ENCODE peak calls at places on chromosomes 1 and 21, in eight cellular contexts. J is PC-3, I is prostate gland, H is cardiac fibroblast, G is astrocyte of the spinal cord, E is osteoblast, D is astrocyte, L is neural crest cell. N is an unnamed sample.
A peak's percentile ranks its signal among the peaks of the same experiment; 100 is the strongest.

GRCh38 chr1:2304921-2305681 is 77.0 kb downstream of the SKI start:
- DNase-seq in G (no peak), I (no peak), J (no peak), H (no peak), D (peak; percentile 29), E (no peak), L (no peak), N (no peak)

GRCh38 chr1:71638081-71638766 is 557.4 kb upstream of the ZRANB2 start:
- DNase-seq in J (peak; percentile 61), D (peak; percentile 80), H (peak; percentile 21), E (no peak), G (peak; percentile 68), I (no peak), L (no peak), N (no peak)

GRCh38 chr1:162939035-162939434 is 78.1 kb upstream of the CCDC190 start:
- DNase-seq in D (no peak), J (peak; percentile 65), L (no peak), I (no peak), E (no peak), G (no peak), H (no peak), N (peak; percentile 53)

GRCh38 chr1:24415910-24416665 is 486 bp downstream of the NIPAL3 start:
- DNase-seq in I (peak; percentile 34), G (peak; percentile 26), H (peak; percentile 24), D (peak; percentile 18), J (peak; percentile 34), E (no peak), L (no peak), N (peak; percentile 47)

GRCh38 chr1:59028052-59028451 is 244.2 kb upstream of the JUN start:
- DNase-seq in I (no peak), L (no peak), J (no peak), G (no peak), D (no peak), H (no peak), E (no peak), N (no peak)

GRCh38 chr1:175514309-175515001 is 228.9 kb downstream of the TNR start:
- DNase-seq in J (no peak), H (peak; percentile 86), I (no peak), G (peak; percentile 78), E (no peak), D (peak; percentile 73), L (no peak), N (no peak)

GRCh38 chr1:20788489-20788795 is 1.3 kb upstream of the HP1BP3 start:
- DNase-seq in J (no peak), I (no peak), L (no peak), H (no peak), E (no peak), D (no peak), G (no peak), N (no peak)

GRCh38 chr1:25641931-25642611 is 25.5 kb downstream of the MAN1C1 start:
- DNase-seq in I (no peak), G (peak; percentile 10), E (no peak), D (peak; percentile 47), H (peak; percentile 71), J (no peak), L (no peak), N (peak; percentile 15)

GRCh38 chr1:8191474-8191873 is 126.4 kb upstream of the SLC45A1 start:
- DNase-seq in H (no peak), I (no peak), L (no peak), D (no peak), G (no peak), J (no peak), E (no peak), N (no peak)

GRCh38 chr1:47351305-47351704 is 17.7 kb downstream of the CMPK1 start:
- DNase-seq in J (peak; percentile 34), L (no peak), D (peak; percentile 41), G (peak; percentile 37), H (no peak), E (peak; percentile 17), I (no peak), N (no peak)

GRCh38 chr1:43232071-43232470 is 37.7 kb upstream of the TMEM125 start:
- DNase-seq in D (peak; percentile 70), J (peak; percentile 58), E (peak; percentile 91), G (peak; percentile 72), H (peak; percentile 84), L (no peak), I (no peak), N (peak; percentile 64)

GRCh38 chr1:180535418-180535999 is 23.3 kb upstream of the OVAAL start:
- DNase-seq in J (no peak), E (no peak), G (no peak), H (no peak), I (no peak), L (no peak), D (no peak), N (no peak)

GRCh38 chr1:148353461-148354283 is 129.4 kb downstream of the PPIAL4G start:
- DNase-seq in I (no peak), J (peak; percentile 46), G (peak; percentile 69), E (peak; percentile 94), H (peak; percentile 69), L (no peak), D (peak; percentile 84), N (peak; percentile 49)

GRCh38 chr21:17903029-17903806 is 84.1 kb upstream of the C21orf91 start:
- DNase-seq in H (peak; percentile 67), L (no peak), G (peak; percentile 65), E (no peak), I (no peak), D (peak; percentile 12), J (peak; percentile 73), N (peak; percentile 45)
- TF ChIP-seq CTCF in H (no peak), L (peak; percentile 58), G (no peak), E (peak; percentile 20), I (no peak), D (peak; percentile 15), J (peak; percentile 49), N (peak; percentile 9)

GRCh38 chr1:200442537-200443169 is 32.8 kb upstream of the ZNF281 start:
- DNase-seq in H (no peak), G (no peak), D (no peak), I (no peak), L (no peak), E (peak; percentile 21), J (peak; percentile 72), N (peak; percentile 93)
- TF ChIP-seq CTCF in H (no peak), G (no peak), D (no peak), I (no peak), L (no peak), E (no peak), J (no peak), N (no peak)

GRCh38 chr1:54407957-54408700 is 1.9 kb upstream of the SSBP3 start:
- DNase-seq in H (peak; percentile 78), I (no peak), G (peak; percentile 81), J (peak; percentile 89), L (no peak), E (peak; percentile 99), D (peak; percentile 87), N (peak; percentile 91)

GRCh38 chr1:54407201-54407956 is 1.2 kb upstream of the SSBP3 start:
- DNase-seq in I (peak; percentile 79), D (peak; percentile 87), J (peak; percentile 90), H (peak; percentile 97), E (peak; percentile 99), G (peak; percentile 94), L (peak; percentile 41), N (peak; percentile 93)

GRCh38 chr1:54405894-54406293 is 300 bp downstream of the SSBP3 start:
- DNase-seq in G (no peak), I (no peak), J (peak; percentile 17), E (no peak), H (no peak), L (no peak), D (no peak), N (peak; percentile 19)

GRCh38 chr1:54404939-54405880 is 984 bp downstream of the SSBP3 start:
- DNase-seq in G (no peak), I (no peak), J (peak; percentile 18), L (peak; percentile 31), D (no peak), H (no peak), E (no peak), N (no peak)

GRCh38 chr1:54406339-54407181 is at the start of gene SSBP3:
- DNase-seq in D (peak; percentile 84), H (peak; percentile 97), E (peak; percentile 100), L (peak; percentile 91), J (peak; percentile 95), G (peak; percentile 94), I (peak; percentile 91), N (peak; percentile 91)
- TF ChIP-seq CTCF in D (no peak), H (no peak), E (no peak), L (peak; percentile 35), J (no peak), G (no peak), I (no peak), N (no peak)

DNA sequence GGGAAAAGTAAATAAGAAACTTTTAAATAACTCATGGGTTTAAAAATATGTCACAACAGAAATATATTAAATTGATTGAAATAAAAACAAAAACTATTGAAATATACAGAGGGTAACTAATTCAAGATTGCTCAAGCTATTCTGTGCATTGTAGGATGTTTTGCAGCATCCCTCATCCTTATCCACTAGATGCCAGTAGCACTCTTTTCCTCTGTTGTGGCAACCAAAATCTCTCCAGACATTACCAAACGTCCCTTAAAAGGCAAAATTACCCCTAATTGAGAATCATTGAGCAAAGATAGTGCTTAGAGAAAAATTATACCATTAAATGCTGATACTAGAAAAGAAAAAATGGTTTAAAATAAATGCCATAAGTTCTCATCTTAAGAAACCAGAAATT is 682.6 kb downstream of the RWDD3 start:
- DNase-seq in L (no peak), I (no peak), E (no peak), J (peak; percentile 13), H (peak; percentile 37), G (peak; percentile 8), D (peak; percentile 5), N (peak; percentile 13)
- TF ChIP-seq CTCF in L (peak; percentile 59), I (no peak), E (peak; percentile 34), J (peak; percentile 35), H (peak; percentile 44), G (peak; percentile 54), D (peak; percentile 45), N (peak; percentile 12)

GRCh38 chr1:233972563-233972950 is 68.1 kb downstream of the SLC35F3 start:
- DNase-seq in J (peak; percentile 83), L (no peak), H (no peak), G (no peak), E (no peak), D (no peak), I (no peak), N (no peak)
- TF ChIP-seq CTCF in J (no peak), L (no peak), H (no peak), G (no peak), E (no peak), D (no peak), I (no peak), N (no peak)

GRCh38 chr1:115330480-115331013 is 7.5 kb downstream of the NGF start:
- DNase-seq in G (peak; percentile 87), J (peak; percentile 62), D (peak; percentile 89), H (peak; percentile 73), I (no peak), E (no peak), L (no peak), N (peak; percentile 7)
- TF ChIP-seq CTCF in G (peak; percentile 34), J (peak; percentile 39), D (no peak), H (no peak), I (no peak), E (peak; percentile 43), L (no peak), N (no peak)